ENCODE peak calls at places on chromosomes 5 and 9, in seven cellular contexts. Z, Q, H, C, B, U and F are unnamed samples.

GRCh38 chr5:119136666-119137318 is 65.9 kb downstream of the DMXL1 start:
- DNase-seq in Z (no peak), Q (no peak), H (no peak), C (no peak), B (no peak), U (no peak), F (no peak)

GRCh38 chr9:17031546-17031945 is 103.3 kb upstream of the CNTLN start:
- DNase-seq in Z (no peak), Q (no peak), H (no peak), C (no peak), B (no peak), U (no peak), F (no peak)

GRCh38 chr9:83034587-83034986 is 28.4 kb downstream of the RASEF start:
- DNase-seq in Z (no peak), Q (no peak), H (no peak), C (peak; percentile 75), B (no peak), U (no peak), F (peak; percentile 28)

GRCh38 chr9:113772121-113772885 is 103.8 kb upstream of the ZNF618 start:
- DNase-seq in Z (no peak), Q (no peak), H (no peak), C (peak; percentile 70), B (peak; percentile 56), U (no peak), F (peak; percentile 80)

GRCh38 chr5:96661101-96661840 is 905 bp upstream of the CAST start:
- DNase-seq in Z (peak; percentile 62), Q (peak; percentile 51), H (no peak), C (peak; percentile 49), B (peak; percentile 59), U (no peak), F (peak; percentile 35)

GRCh38 chr5:11143456-11144267 is 382.6 kb upstream of the DAP start:
- DNase-seq in Z (no peak), Q (no peak), H (no peak), C (peak; percentile 62), B (no peak), U (no peak), F (no peak)

GRCh38 chr9:5388026-5388806 is 48.5 kb upstream of the RLN1 start:
- DNase-seq in Z (no peak), Q (no peak), H (no peak), C (peak; percentile 46), B (peak; percentile 19), U (no peak), F (peak; percentile 70)

GRCh38 chr9:106953166-106953565 is 90.2 kb downstream of the ZNF462 start:
- DNase-seq in Z (no peak), Q (no peak), H (no peak), C (peak; percentile 84), B (no peak), U (no peak), F (peak; percentile 40)

GRCh38 chr5:120463026-120463770 is 902 bp upstream of the PRR16 start:
- DNase-seq in Z (no peak), Q (no peak), H (no peak), C (no peak), B (no peak), U (no peak), F (no peak)

GRCh38 chr9:123513554-123513953 is 157.6 kb downstream of the CRB2 start:
- DNase-seq in Z (no peak), Q (no peak), H (no peak), C (no peak), B (no peak), U (no peak), F (no peak)

GRCh38 chr5:97009212-97009898 is 73.5 kb downstream of the LNPEP start:
- DNase-seq in Z (no peak), Q (no peak), H (no peak), C (no peak), B (peak; percentile 52), U (no peak), F (no peak)

GRCh38 chr9:104367507-104367906 is 136.6 kb upstream of the OR13F1 start:
- DNase-seq in Z (no peak), Q (no peak), H (no peak), C (no peak), B (no peak), U (no peak), F (no peak)

GRCh38 chr5:14574891-14575496 is 6.6 kb upstream of the OTULINL start:
- DNase-seq in Z (no peak), Q (no peak), H (no peak), C (no peak), B (no peak), U (peak; percentile 76), F (no peak)

GRCh38 chr5:37133939-37134338 is 115.2 kb downstream of the CPLANE1 start:
- DNase-seq in Z (no peak), Q (no peak), H (no peak), C (peak; percentile 40), B (peak; percentile 49), U (no peak), F (peak; percentile 72)

GRCh38 chr9:36074870-36075532 is 38.3 kb downstream of the RECK start:
- DNase-seq in Z (no peak), Q (no peak), H (no peak), C (peak; percentile 66), B (peak; percentile 93), U (peak; percentile 68), F (peak; percentile 73)

GRCh38 chr5:64292611-64293215 is 127.1 kb downstream of the RNF180 start:
- DNase-seq in Z (no peak), Q (no peak), H (no peak), C (peak; percentile 64), B (peak; percentile 55), U (no peak), F (peak; percentile 67)

GRCh38 chr5:34511481-34511880 is 144.6 kb upstream of the RAI14 start:
- DNase-seq in Z (no peak), Q (no peak), H (no peak), C (no peak), B (no peak), U (no peak), F (no peak)

GRCh38 chr9:4887556-4887955 is 94.8 kb downstream of the RCL1 start:
- DNase-seq in Z (no peak), Q (no peak), H (no peak), C (peak; percentile 54), B (peak; percentile 74), U (no peak), F (no peak)

GRCh38 chr9:33458444-33458843 is 11.1 kb upstream of the AQP3 start:
- DNase-seq in Z (peak; percentile 78), Q (peak; percentile 60), H (no peak), C (peak; percentile 25), B (no peak), U (peak; percentile 44), F (no peak)

GRCh38 chr9:108776920-108777650 is 78.7 kb downstream of the ACTL7B start:
- DNase-seq in Z (no peak), Q (no peak), H (no peak), C (peak; percentile 85), B (peak; percentile 88), U (peak; percentile 43), F (peak; percentile 87)

GRCh38 chr9:93620881-93621820 is 44.8 kb downstream of the PHF2 start:
- DNase-seq in Z (no peak), Q (no peak), H (no peak), C (no peak), B (no peak), U (peak; percentile 46), F (no peak)

GRCh38 chr9:121133104-121133816 is 58.5 kb downstream of the CNTRL start:
- DNase-seq in Z (peak; percentile 91), Q (peak; percentile 84), H (peak; percentile 26), C (no peak), B (no peak), U (peak; percentile 75), F (no peak)

GRCh38 chr5:170121321-170121720 is 15.6 kb downstream of the FOXI1 start:
- DNase-seq in Z (no peak), Q (peak; percentile 29), H (no peak), C (no peak), B (no peak), U (no peak), F (no peak)

GRCh38 chr5:1400936-1401335 is 44.3 kb downstream of the SLC6A3 start:
- DNase-seq in Z (no peak), Q (no peak), H (no peak), C (no peak), B (no peak), U (no peak), F (no peak)

GRCh38 chr5:2515180-2515809 is 236.2 kb downstream of the IRX2 start:
- DNase-seq in Z (no peak), Q (no peak), H (peak; percentile 54), C (no peak), B (no peak), U (no peak), F (no peak)

GRCh38 chr5:66757219-66757833 is 161.1 kb downstream of the MAST4 start:
- DNase-seq in Z (no peak), Q (peak; percentile 60), H (no peak), C (peak; percentile 36), B (peak; percentile 87), U (peak; percentile 63), F (peak; percentile 69)
- TF ChIP-seq CTCF in Z (peak; percentile 36), Q (peak; percentile 78), H (peak; percentile 52), C (peak; percentile 43), B (peak; percentile 45), U (no peak), F (peak; percentile 45)

DNA sequence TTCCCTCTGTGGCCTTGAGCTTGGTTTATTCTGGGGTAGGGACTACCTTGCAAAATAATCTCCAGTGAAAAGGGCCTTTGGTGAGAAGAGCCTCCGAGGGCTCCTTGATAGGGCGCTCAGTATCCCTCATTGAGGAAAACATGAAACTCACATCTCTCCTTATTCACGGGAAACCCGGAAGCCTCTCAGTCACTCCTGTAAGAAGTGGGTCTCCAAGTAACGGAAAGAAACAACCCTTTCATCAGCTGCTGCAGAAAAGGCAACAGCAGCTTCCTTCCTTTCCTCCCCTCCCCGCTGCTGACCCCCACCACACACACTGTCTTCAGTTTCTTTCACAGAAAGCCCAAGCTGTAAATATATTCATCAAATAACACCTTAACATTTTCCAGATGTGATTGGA is 81.5 kb downstream of the C9orf152 start:
- DNase-seq in Z (no peak), Q (no peak), H (no peak), C (no peak), B (peak; percentile 51), U (no peak), F (peak; percentile 42)
- H3K27ac ChIP-seq in Z (no peak overlapping the region), Q (no peak overlapping the region), H (peak overlapping the region; percentile 83), C (peak overlapping the region; percentile 89), B (peak overlapping the region; percentile 96), U (peak overlapping the region; percentile 69), F (peak overlapping the region; percentile 87)

GRCh38 chr5:68335075-68335474 is 119.5 kb downstream of the PIK3R1 start:
- DNase-seq in Z (no peak), Q (no peak), H (no peak), C (no peak), B (no peak), U (no peak), F (no peak)

GRCh38 chr5:68336200-68336599 is 120.6 kb downstream of the PIK3R1 start:
- DNase-seq in Z (no peak), Q (no peak), H (no peak), C (no peak), B (no peak), U (no peak), F (no peak)

GRCh38 chr5:68332546-68332945 is 117.0 kb downstream of the PIK3R1 start:
- DNase-seq in Z (no peak), Q (no peak), H (no peak), C (no peak), B (no peak), U (no peak), F (no peak)

GRCh38 chr5:68334550-68334880 is 119.0 kb downstream of the PIK3R1 start:
- DNase-seq in Z (no peak), Q (no peak), H (no peak), C (no peak), B (no peak), U (no peak), F (no peak)

GRCh38 chr5:68333649-68334549 is 118.3 kb downstream of the PIK3R1 start:
- DNase-seq in Z (no peak), Q (no peak), H (no peak), C (peak; percentile 94), B (peak; percentile 88), U (no peak), F (peak; percentile 72)
- TF ChIP-seq CTCF in Z (no peak), Q (no peak), H (no peak), C (peak; percentile 39), B (peak; percentile 48), U (no peak), F (peak; percentile 62)

GRCh38 chr9:26677965-26678745 is 214.4 kb downstream of the CAAP1 start:
- DNase-seq in Z (no peak), Q (peak; percentile 74), H (no peak), C (no peak), B (no peak), U (no peak), F (no peak)
- H3K27ac ChIP-seq in Z (no peak overlapping the region), Q (no peak overlapping the region), H (no peak overlapping the region), C (no peak overlapping the region), B (no peak overlapping the region), U (no peak overlapping the region), F (no peak overlapping the region)